ENCODE peak calls at places on chromosome X, in four cellular contexts. One of them, this sample, is unnamed.
A peak's percentile ranks its signal among the peaks of the same experiment; 100 is the strongest.

GRCh38 chrX:40207626-40208025 is 109.9 kb upstream of the BCOR start:
- DNase-seq in testis: no peak
- DNase-seq in mesothelial cell of epicardium: no peak
- DNase-seq in tibial nerve: no peak
- DNase-seq in this sample: no peak

GRCh38 chrX:54439967-54440871 is at the start of gene TSR2:
- DNase-seq in mesothelial cell of epicardium: peak; percentile 76
- DNase-seq in testis: peak; percentile 91
- DNase-seq in tibial nerve: peak; percentile 72
- DNase-seq in this sample: peak; percentile 90

GRCh38 chrX:65392284-65392683 is 142.3 kb downstream of the LAS1L start:
- DNase-seq in mesothelial cell of epicardium: no peak
- DNase-seq in tibial nerve: no peak
- DNase-seq in testis: no peak
- DNase-seq in this sample: peak; percentile 84

GRCh38 chrX:39816871-39817731 is 280.7 kb downstream of the BCOR start:
- DNase-seq in mesothelial cell of epicardium: no peak
- DNase-seq in tibial nerve: no peak
- DNase-seq in testis: peak; percentile 18
- DNase-seq in this sample: no peak

GRCh38 chrX:98412058-98412457 is 1528.3 kb downstream of the RPA4 start:
- DNase-seq in mesothelial cell of epicardium: no peak
- DNase-seq in tibial nerve: no peak
- DNase-seq in testis: no peak
- DNase-seq in this sample: no peak

GRCh38 chrX:46549914-46550313 is 4.7 kb upstream of the ZNF674 start:
- DNase-seq in tibial nerve: no peak
- DNase-seq in testis: no peak
- DNase-seq in mesothelial cell of epicardium: no peak
- DNase-seq in this sample: no peak

GRCh38 chrX:49171752-49172279 is at the start of gene PLP2:
- DNase-seq in mesothelial cell of epicardium: no peak
- DNase-seq in testis: peak; percentile 34
- DNase-seq in tibial nerve: no peak
- DNase-seq in this sample: no peak

GRCh38 chrX:39162322-39162721 is 361.1 kb downstream of the MID1IP1 start:
- DNase-seq in tibial nerve: no peak
- DNase-seq in mesothelial cell of epicardium: no peak
- DNase-seq in testis: peak; percentile 38
- DNase-seq in this sample: no peak

GRCh38 chrX:34632404-34632803 is 24.7 kb downstream of the TMEM47 start:
- DNase-seq in testis: no peak
- DNase-seq in mesothelial cell of epicardium: no peak
- DNase-seq in tibial nerve: no peak
- DNase-seq in this sample: no peak

GRCh38 chrX:5876984-5877655 is 351.5 kb downstream of the NLGN4X start:
- DNase-seq in tibial nerve: no peak
- DNase-seq in testis: peak; percentile 23
- DNase-seq in mesothelial cell of epicardium: peak; percentile 41
- DNase-seq in this sample: no peak

DNA sequence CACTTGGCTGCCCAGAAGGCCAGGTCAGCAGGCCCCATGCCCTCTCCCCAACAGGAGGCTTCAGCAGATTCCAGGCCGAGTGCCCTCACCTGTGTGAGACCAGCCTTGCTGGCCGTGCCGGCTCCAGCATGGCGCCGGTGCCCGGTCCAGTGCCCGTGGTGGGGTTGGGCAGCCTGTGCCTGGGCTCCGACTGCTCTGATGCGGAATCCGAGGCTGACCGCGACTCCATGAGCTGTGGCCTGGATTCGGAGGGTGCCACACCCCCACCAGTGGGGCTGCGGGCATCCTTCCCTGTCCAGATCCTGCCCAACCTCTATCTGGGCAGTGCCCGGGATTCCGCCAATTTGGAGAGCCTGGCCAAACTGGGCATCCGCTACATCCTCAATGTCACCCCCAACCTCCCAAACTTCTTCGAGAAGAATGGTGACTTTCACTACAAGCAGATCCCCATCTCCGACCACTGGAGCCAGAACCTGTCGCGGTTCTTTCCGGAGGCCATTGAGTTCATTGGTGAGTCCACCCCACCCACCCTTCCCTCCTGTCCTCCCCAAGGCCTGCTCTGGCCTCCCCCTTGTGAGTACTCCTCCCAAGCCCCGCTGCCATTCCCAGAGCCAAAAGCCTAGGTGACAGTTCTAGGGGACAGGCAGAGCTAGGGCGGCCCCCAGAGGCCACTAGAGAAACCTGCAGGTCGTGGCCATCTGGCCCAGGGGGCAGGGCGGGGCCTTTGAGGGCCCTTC is 2.3 kb downstream of the DUSP9 start:
- DNase-seq in tibial nerve: no peak
- DNase-seq in testis: no peak
- DNase-seq in mesothelial cell of epicardium: peak; percentile 35
- DNase-seq in this sample: no peak
- TF ChIP-seq CTCF in tibial nerve: no peak
- TF ChIP-seq CTCF in testis: no peak
- TF ChIP-seq CTCF in mesothelial cell of epicardium: no peak
- TF ChIP-seq CTCF in this sample: no peak

GRCh38 chrX:111568356-111568755 is 56.9 kb downstream of the SERTM2 start:
- DNase-seq in mesothelial cell of epicardium: no peak
- DNase-seq in tibial nerve: no peak
- DNase-seq in testis: peak; percentile 14
- DNase-seq in this sample: no peak
- TF ChIP-seq CTCF in mesothelial cell of epicardium: peak; percentile 43
- TF ChIP-seq CTCF in tibial nerve: no peak
- TF ChIP-seq CTCF in testis: no peak
- TF ChIP-seq CTCF in this sample: peak; percentile 38

GRCh38 chrX:25296850-25297249 is 281.1 kb upstream of the ARX start:
- DNase-seq in mesothelial cell of epicardium: no peak
- DNase-seq in testis: no peak
- DNase-seq in tibial nerve: no peak
- DNase-seq in this sample: no peak
- TF ChIP-seq CTCF in mesothelial cell of epicardium: no peak
- TF ChIP-seq CTCF in testis: no peak
- TF ChIP-seq CTCF in tibial nerve: no peak
- TF ChIP-seq CTCF in this sample: no peak

GRCh38 chrX:127037179-127037578 is 217.7 kb downstream of the PRR32 start:
- DNase-seq in tibial nerve: no peak
- DNase-seq in mesothelial cell of epicardium: no peak
- DNase-seq in testis: no peak
- DNase-seq in this sample: no peak

DNA sequence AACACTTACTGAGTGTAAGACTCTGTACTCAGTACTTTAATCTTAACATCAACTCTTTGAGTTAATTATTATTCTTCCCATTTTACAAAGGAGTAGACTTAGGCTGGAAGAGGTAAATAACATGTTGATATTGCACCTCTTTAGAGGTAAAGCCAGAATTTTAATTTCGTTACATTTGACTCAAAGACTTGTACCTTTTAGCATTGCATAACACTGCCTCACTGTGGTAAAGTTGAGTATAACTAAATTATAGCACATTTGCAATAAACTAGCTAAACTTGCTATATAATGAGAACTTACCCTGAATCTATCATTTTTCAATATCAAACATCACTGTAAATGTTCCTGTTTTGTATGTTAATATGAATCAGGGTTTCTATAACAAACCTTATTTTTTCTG is 218.5 kb downstream of the PRR32 start:
- DNase-seq in mesothelial cell of epicardium: no peak
- DNase-seq in testis: no peak
- DNase-seq in tibial nerve: no peak
- DNase-seq in this sample: no peak
- TF ChIP-seq CTCF in mesothelial cell of epicardium: peak; percentile 40
- TF ChIP-seq CTCF in testis: no peak
- TF ChIP-seq CTCF in tibial nerve: no peak
- TF ChIP-seq CTCF in this sample: no peak

GRCh38 chrX:93875621-93876282 is 201.7 kb downstream of the FAM133A start:
- DNase-seq in tibial nerve: no peak
- DNase-seq in mesothelial cell of epicardium: no peak
- DNase-seq in testis: peak; percentile 32
- DNase-seq in this sample: no peak

GRCh38 chrX:93874554-93874953 is 200.5 kb downstream of the FAM133A start:
- DNase-seq in testis: peak; percentile 33
- DNase-seq in mesothelial cell of epicardium: no peak
- DNase-seq in tibial nerve: peak; percentile 19
- DNase-seq in this sample: no peak
- TF ChIP-seq CTCF in testis: peak; percentile 24
- TF ChIP-seq CTCF in mesothelial cell of epicardium: peak; percentile 67
- TF ChIP-seq CTCF in tibial nerve: no peak
- TF ChIP-seq CTCF in this sample: peak; percentile 59

DNA sequence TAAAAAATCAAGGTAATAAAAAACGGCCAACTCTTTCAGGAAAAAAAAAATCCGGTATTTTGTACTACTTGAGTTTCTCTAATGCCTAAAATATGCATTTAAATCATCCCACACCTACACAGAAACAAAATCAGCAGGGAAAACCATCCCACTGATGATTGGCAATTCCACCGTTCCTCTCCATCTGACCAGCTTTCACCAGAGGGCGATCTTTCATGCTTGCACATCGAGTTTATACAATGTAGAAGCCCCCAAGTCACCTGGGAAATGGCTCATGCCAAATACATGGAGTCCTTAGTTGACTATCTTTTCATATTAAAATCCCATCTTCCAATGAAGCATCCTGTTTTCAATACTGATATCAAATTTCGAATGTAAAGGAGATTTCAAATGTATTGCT is 69.2 kb downstream of the PTCHD1 start:
- DNase-seq in tibial nerve: no peak
- DNase-seq in mesothelial cell of epicardium: no peak
- DNase-seq in testis: no peak
- DNase-seq in this sample: no peak
- TF ChIP-seq CTCF in tibial nerve: no peak
- TF ChIP-seq CTCF in mesothelial cell of epicardium: no peak
- TF ChIP-seq CTCF in testis: no peak
- TF ChIP-seq CTCF in this sample: peak; percentile 12

DNA sequence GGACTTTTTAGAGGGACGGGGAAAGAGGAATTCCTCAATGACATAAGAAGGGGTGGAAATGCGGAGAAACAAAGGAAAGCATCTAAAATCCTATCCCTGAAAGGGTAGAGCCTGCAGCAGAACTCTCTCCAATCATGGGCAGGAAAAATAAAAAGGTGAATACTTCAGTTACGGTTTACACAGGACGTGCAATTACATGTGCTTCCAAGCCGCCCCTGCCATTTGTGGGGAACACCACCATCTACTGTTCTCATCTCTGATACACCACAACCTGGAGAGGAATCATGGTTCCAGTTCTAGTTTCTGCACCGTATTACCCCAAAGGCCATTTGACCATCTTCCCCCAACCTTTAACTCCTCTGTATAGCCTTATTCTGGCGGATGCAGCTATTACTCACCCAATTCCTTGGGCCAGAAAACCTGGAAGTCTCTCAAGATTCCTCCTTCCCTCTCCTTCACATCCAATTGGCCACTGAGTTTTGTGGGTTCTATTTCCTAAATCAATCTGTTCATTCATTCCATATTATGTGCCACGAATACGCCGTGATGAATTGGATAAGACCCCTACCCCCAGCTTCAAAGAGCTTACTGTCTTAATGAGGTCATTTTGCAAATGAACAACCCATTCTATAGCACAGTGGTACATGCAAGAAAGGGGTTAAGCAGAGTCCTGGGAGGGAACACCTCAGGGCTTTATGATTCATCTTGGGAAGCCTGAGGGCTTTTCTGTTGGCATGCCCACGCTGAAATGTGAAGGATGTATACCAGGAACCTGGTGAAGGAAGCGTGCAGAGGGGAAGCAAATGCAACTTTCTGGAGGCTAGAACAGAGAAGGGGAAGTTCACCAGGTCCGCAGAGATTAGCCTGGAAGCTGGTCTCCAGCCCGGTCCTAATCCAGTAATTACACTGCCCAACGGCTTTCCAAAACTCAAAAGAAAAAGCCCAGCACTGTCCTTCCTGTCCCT is 1.4 kb upstream of the MSL3 start:
- DNase-seq in mesothelial cell of epicardium: no peak
- DNase-seq in tibial nerve: no peak
- DNase-seq in testis: no peak
- DNase-seq in this sample: no peak
- TF ChIP-seq CTCF in mesothelial cell of epicardium: no peak
- TF ChIP-seq CTCF in tibial nerve: no peak
- TF ChIP-seq CTCF in testis: no peak
- TF ChIP-seq CTCF in this sample: no peak

This sample was measured in osteocyte.